ENCODE peak calls at places on chromosomes 13 and 19, in nine cellular contexts. One of them, this sample, is unnamed. For H3K27me3 and H3K4me1, the result is how much of the 10 kb centered on the place peaks cover.

GRCh38 chr19:1764293-1764683 is 11.0 kb downstream of the ONECUT3 start:
- DNase-seq in adipocyte: no peak
- DNase-seq in cardiac muscle cell: no peak
- DNase-seq in fibroblast of lung: no peak
- DNase-seq in colonic mucosa: no peak
- DNase-seq in tibial artery: no peak
- DNase-seq in astrocyte: no peak
- DNase-seq in esophagus squamous epithelium: no peak
- DNase-seq in A673: no peak
- DNase-seq in this sample: no peak

GRCh38 chr13:73610799-73611592 is 523.2 kb downstream of the KLF12 start:
- DNase-seq in fibroblast of lung: no peak
- DNase-seq in esophagus squamous epithelium: no peak
- DNase-seq in cardiac muscle cell: no peak
- DNase-seq in A673: no peak
- DNase-seq in colonic mucosa: no peak
- DNase-seq in tibial artery: no peak
- DNase-seq in astrocyte: no peak
- DNase-seq in adipocyte: no peak
- DNase-seq in this sample: no peak

GRCh38 chr19:54128796-54129616 is 8.6 kb upstream of the CNOT3 start:
- DNase-seq in tibial artery: no peak
- DNase-seq in esophagus squamous epithelium: no peak
- DNase-seq in cardiac muscle cell: no peak
- DNase-seq in colonic mucosa: no peak
- DNase-seq in A673: no peak
- DNase-seq in astrocyte: no peak
- DNase-seq in adipocyte: no peak
- DNase-seq in fibroblast of lung: no peak
- DNase-seq in this sample: no peak

GRCh38 chr13:48873598-48873997 is 102.1 kb upstream of the FNDC3A start:
- DNase-seq in adipocyte: peak
- DNase-seq in A673: peak
- DNase-seq in fibroblast of lung: peak
- DNase-seq in esophagus squamous epithelium: no peak
- DNase-seq in cardiac muscle cell: peak
- DNase-seq in tibial artery: no peak
- DNase-seq in astrocyte: peak
- DNase-seq in colonic mucosa: no peak
- DNase-seq in this sample: no peak

GRCh38 chr19:3121396-3121795 is 14.4 kb upstream of the GNA15 start:
- DNase-seq in cardiac muscle cell: no peak
- DNase-seq in astrocyte: no peak
- DNase-seq in fibroblast of lung: no peak
- DNase-seq in esophagus squamous epithelium: no peak
- DNase-seq in adipocyte: no peak
- DNase-seq in tibial artery: no peak
- DNase-seq in A673: no peak
- DNase-seq in colonic mucosa: no peak
- DNase-seq in this sample: no peak

GRCh38 chr13:36530050-36530789 is 97.9 kb downstream of the CCNA1 start:
- DNase-seq in fibroblast of lung: peak
- DNase-seq in esophagus squamous epithelium: no peak
- DNase-seq in colonic mucosa: no peak
- DNase-seq in tibial artery: no peak
- DNase-seq in adipocyte: peak
- DNase-seq in cardiac muscle cell: peak
- DNase-seq in astrocyte: peak
- DNase-seq in A673: peak
- DNase-seq in this sample: no peak

GRCh38 chr19:46786236-46787039 is 2.0 kb downstream of the SLC1A5 start:
- DNase-seq in adipocyte: peak
- DNase-seq in tibial artery: peak
- DNase-seq in fibroblast of lung: peak
- DNase-seq in esophagus squamous epithelium: no peak
- DNase-seq in A673: peak
- DNase-seq in colonic mucosa: peak
- DNase-seq in astrocyte: peak
- DNase-seq in cardiac muscle cell: peak
- DNase-seq in this sample: peak

GRCh38 chr19:44692379-44692721 is 6.6 kb upstream of the CEACAM16 start:
- DNase-seq in tibial artery: no peak
- DNase-seq in astrocyte: no peak
- DNase-seq in esophagus squamous epithelium: no peak
- DNase-seq in fibroblast of lung: no peak
- DNase-seq in adipocyte: no peak
- DNase-seq in A673: no peak
- DNase-seq in colonic mucosa: no peak
- DNase-seq in cardiac muscle cell: no peak
- DNase-seq in this sample: no peak

GRCh38 chr13:48235100-48235813 is 2.3 kb downstream of the ITM2B start:
- DNase-seq in colonic mucosa: no peak
- DNase-seq in esophagus squamous epithelium: no peak
- DNase-seq in tibial artery: peak
- DNase-seq in A673: peak
- DNase-seq in astrocyte: peak
- DNase-seq in fibroblast of lung: peak
- DNase-seq in cardiac muscle cell: peak
- DNase-seq in adipocyte: peak
- DNase-seq in this sample: no peak

GRCh38 chr13:105608132-105608531 is 927.3 kb downstream of the EFNB2 start:
- DNase-seq in adipocyte: no peak
- DNase-seq in esophagus squamous epithelium: no peak
- DNase-seq in tibial artery: no peak
- DNase-seq in colonic mucosa: no peak
- DNase-seq in A673: no peak
- DNase-seq in astrocyte: no peak
- DNase-seq in fibroblast of lung: no peak
- DNase-seq in cardiac muscle cell: no peak
- DNase-seq in this sample: no peak

GRCh38 chr13:22009500-22009899 is 338.6 kb downstream of the FGF9 start:
- DNase-seq in tibial artery: no peak
- DNase-seq in colonic mucosa: no peak
- DNase-seq in A673: no peak
- DNase-seq in fibroblast of lung: no peak
- DNase-seq in cardiac muscle cell: no peak
- DNase-seq in esophagus squamous epithelium: no peak
- DNase-seq in adipocyte: no peak
- DNase-seq in astrocyte: no peak
- DNase-seq in this sample: no peak

GRCh38 chr19:48330012-48330681 is 4.8 kb downstream of the EMP3 start:
- DNase-seq in adipocyte: no peak
- DNase-seq in colonic mucosa: peak
- DNase-seq in tibial artery: peak
- DNase-seq in fibroblast of lung: peak
- DNase-seq in astrocyte: no peak
- DNase-seq in esophagus squamous epithelium: peak
- DNase-seq in cardiac muscle cell: no peak
- DNase-seq in A673: no peak
- DNase-seq in this sample: peak
- H3K27me3 ChIP-seq in adipocyte: under half
- H3K27me3 ChIP-seq in colonic mucosa: under half
- H3K27me3 ChIP-seq in tibial artery: under half
- H3K27me3 ChIP-seq in fibroblast of lung: under half
- H3K27me3 ChIP-seq in astrocyte: under half
- H3K27me3 ChIP-seq in esophagus squamous epithelium: under half
- H3K27me3 ChIP-seq in cardiac muscle cell: under half
- H3K27me3 ChIP-seq in A673: under half
- H3K27me3 ChIP-seq in this sample: under half

GRCh38 chr19:10395853-10396355 is 7.4 kb downstream of the CDC37 start:
- DNase-seq in fibroblast of lung: no peak
- DNase-seq in astrocyte: no peak
- DNase-seq in esophagus squamous epithelium: no peak
- DNase-seq in A673: no peak
- DNase-seq in tibial artery: no peak
- DNase-seq in adipocyte: no peak
- DNase-seq in cardiac muscle cell: no peak
- DNase-seq in colonic mucosa: no peak
- DNase-seq in this sample: no peak

GRCh38 chr19:10402441-10403038 is 802 bp downstream of the CDC37 start:
- DNase-seq in fibroblast of lung: peak
- DNase-seq in A673: peak
- DNase-seq in cardiac muscle cell: peak
- DNase-seq in tibial artery: no peak
- DNase-seq in colonic mucosa: peak
- DNase-seq in adipocyte: peak
- DNase-seq in astrocyte: no peak
- DNase-seq in esophagus squamous epithelium: no peak
- DNase-seq in this sample: no peak

GRCh38 chr19:10398819-10399218 is 4.5 kb downstream of the CDC37 start:
- DNase-seq in cardiac muscle cell: no peak
- DNase-seq in astrocyte: no peak
- DNase-seq in esophagus squamous epithelium: no peak
- DNase-seq in A673: no peak
- DNase-seq in fibroblast of lung: no peak
- DNase-seq in tibial artery: no peak
- DNase-seq in colonic mucosa: no peak
- DNase-seq in adipocyte: no peak
- DNase-seq in this sample: no peak

GRCh38 chr19:10403137-10404021 is at the start of gene CDC37:
- DNase-seq in tibial artery: peak
- DNase-seq in astrocyte: peak
- DNase-seq in adipocyte: peak
- DNase-seq in fibroblast of lung: peak
- DNase-seq in cardiac muscle cell: peak
- DNase-seq in colonic mucosa: peak
- DNase-seq in esophagus squamous epithelium: peak
- DNase-seq in A673: peak
- DNase-seq in this sample: peak

DNA sequence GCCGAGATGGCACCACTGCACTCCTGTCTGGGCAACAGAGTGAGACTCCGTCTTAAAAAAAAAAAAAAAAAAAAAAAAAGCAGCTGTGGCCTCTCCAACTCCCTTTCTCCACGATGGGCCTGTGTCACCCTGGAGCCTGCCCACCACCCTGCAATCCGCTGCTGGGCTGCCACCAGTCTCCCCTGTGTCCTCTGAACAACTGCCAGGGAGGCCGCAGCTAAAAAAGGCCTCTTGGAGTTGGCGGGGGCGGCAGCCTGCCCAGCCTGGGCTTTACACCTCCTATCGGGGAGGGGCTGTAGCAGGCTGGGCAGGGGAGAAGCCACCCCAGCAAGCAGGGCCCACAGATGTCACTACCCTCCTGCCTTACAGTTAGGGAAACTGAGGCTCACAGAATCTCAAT is 3.5 kb downstream of the CDC37 start:
- DNase-seq in A673: no peak
- DNase-seq in colonic mucosa: no peak
- DNase-seq in astrocyte: no peak
- DNase-seq in fibroblast of lung: no peak
- DNase-seq in adipocyte: no peak
- DNase-seq in esophagus squamous epithelium: no peak
- DNase-seq in cardiac muscle cell: no peak
- DNase-seq in tibial artery: no peak
- DNase-seq in this sample: no peak
- H3K4me3 ChIP-seq in A673: no peak
- H3K4me3 ChIP-seq in colonic mucosa: no peak
- H3K4me3 ChIP-seq in astrocyte: no peak
- H3K4me3 ChIP-seq in fibroblast of lung: no peak
- H3K4me3 ChIP-seq in adipocyte: no peak
- H3K4me3 ChIP-seq in esophagus squamous epithelium: no peak
- H3K4me3 ChIP-seq in cardiac muscle cell: no peak
- H3K4me3 ChIP-seq in tibial artery: no peak
- H3K4me3 ChIP-seq in this sample: no peak

DNA sequence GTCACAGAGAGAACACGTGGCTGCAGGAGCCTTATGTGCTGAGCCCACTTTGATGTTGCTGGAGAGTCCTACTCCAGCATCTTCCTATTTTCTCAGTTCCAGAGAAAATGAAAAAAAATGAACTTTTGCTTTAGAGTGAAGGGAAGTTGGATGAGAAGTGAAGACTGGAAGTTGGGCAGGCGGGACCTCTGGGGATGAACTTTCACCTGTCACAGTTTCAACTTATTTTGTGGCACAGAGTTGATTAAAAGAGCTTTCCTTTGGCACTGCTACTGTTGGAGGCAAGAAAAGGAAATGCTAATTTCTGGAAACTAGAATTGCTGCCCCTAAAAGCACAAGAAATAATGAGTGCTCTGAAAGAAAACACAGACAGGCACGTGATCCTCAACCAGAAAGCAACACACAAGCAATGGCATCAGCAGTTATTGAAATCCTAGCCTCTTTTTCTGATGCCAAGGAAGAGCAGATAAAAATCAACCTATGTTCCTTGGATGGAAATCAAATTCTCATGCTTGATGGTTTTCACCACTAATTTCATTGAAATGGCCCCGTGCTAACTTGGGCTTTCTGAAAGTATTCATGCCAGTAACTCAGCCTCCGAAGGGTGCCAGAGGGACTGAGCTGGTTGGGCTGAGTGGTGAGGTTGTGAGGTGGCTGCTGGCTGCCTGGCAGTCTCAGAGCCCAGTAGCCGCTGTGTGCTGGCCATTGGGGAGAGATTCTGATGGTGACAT is 309.5 kb downstream of the DCT start:
- DNase-seq in astrocyte: peak
- DNase-seq in A673: peak
- DNase-seq in cardiac muscle cell: peak
- DNase-seq in fibroblast of lung: peak
- DNase-seq in tibial artery: peak
- DNase-seq in colonic mucosa: no peak
- DNase-seq in adipocyte: peak
- DNase-seq in esophagus squamous epithelium: no peak
- DNase-seq in this sample: no peak
- H3K4me1 ChIP-seq in astrocyte: under half
- H3K4me1 ChIP-seq in A673: half or more
- H3K4me1 ChIP-seq in cardiac muscle cell: under half
- H3K4me1 ChIP-seq in fibroblast of lung: under half
- H3K4me1 ChIP-seq in tibial artery: under half
- H3K4me1 ChIP-seq in colonic mucosa: under half
- H3K4me1 ChIP-seq in adipocyte: half or more
- H3K4me1 ChIP-seq in esophagus squamous epithelium: under half
- H3K4me1 ChIP-seq in this sample: under half

GRCh38 chr19:41563847-41564514 is 12.0 kb upstream of the CEACAM21 start:
- DNase-seq in cardiac muscle cell: no peak
- DNase-seq in esophagus squamous epithelium: no peak
- DNase-seq in adipocyte: no peak
- DNase-seq in A673: no peak
- DNase-seq in tibial artery: no peak
- DNase-seq in fibroblast of lung: no peak
- DNase-seq in astrocyte: no peak
- DNase-seq in colonic mucosa: no peak
- DNase-seq in this sample: peak

GRCh38 chr19:41569481-41570150 is 6.3 kb upstream of the CEACAM21 start:
- DNase-seq in astrocyte: no peak
- DNase-seq in fibroblast of lung: no peak
- DNase-seq in tibial artery: no peak
- DNase-seq in cardiac muscle cell: no peak
- DNase-seq in adipocyte: no peak
- DNase-seq in A673: no peak
- DNase-seq in colonic mucosa: no peak
- DNase-seq in esophagus squamous epithelium: no peak
- DNase-seq in this sample: no peak

GRCh38 chr19:41564515-41565383 is 11.2 kb upstream of the CEACAM21 start:
- DNase-seq in astrocyte: no peak
- DNase-seq in adipocyte: no peak
- DNase-seq in fibroblast of lung: no peak
- DNase-seq in colonic mucosa: no peak
- DNase-seq in cardiac muscle cell: no peak
- DNase-seq in tibial artery: no peak
- DNase-seq in esophagus squamous epithelium: no peak
- DNase-seq in A673: peak
- DNase-seq in this sample: peak

GRCh38 chr19:41570179-41570578 is 5.8 kb upstream of the CEACAM21 start:
- DNase-seq in A673: no peak
- DNase-seq in astrocyte: no peak
- DNase-seq in adipocyte: no peak
- DNase-seq in esophagus squamous epithelium: no peak
- DNase-seq in tibial artery: no peak
- DNase-seq in fibroblast of lung: no peak
- DNase-seq in colonic mucosa: no peak
- DNase-seq in cardiac muscle cell: no peak
- DNase-seq in this sample: no peak

GRCh38 chr19:41565384-41565730 is 10.6 kb upstream of the CEACAM21 start:
- DNase-seq in fibroblast of lung: no peak
- DNase-seq in colonic mucosa: no peak
- DNase-seq in astrocyte: no peak
- DNase-seq in cardiac muscle cell: no peak
- DNase-seq in esophagus squamous epithelium: no peak
- DNase-seq in tibial artery: no peak
- DNase-seq in A673: no peak
- DNase-seq in adipocyte: no peak
- DNase-seq in this sample: no peak
- H3K27me3 ChIP-seq in fibroblast of lung: under half
- H3K27me3 ChIP-seq in colonic mucosa: under half
- H3K27me3 ChIP-seq in astrocyte: under half
- H3K27me3 ChIP-seq in cardiac muscle cell: under half
- H3K27me3 ChIP-seq in esophagus squamous epithelium: under half
- H3K27me3 ChIP-seq in tibial artery: under half
- H3K27me3 ChIP-seq in A673: under half
- H3K27me3 ChIP-seq in adipocyte: half or more
- H3K27me3 ChIP-seq in this sample: under half